ENCODE peak calls at places on chromosomes 7 and 10, in seven cellular contexts. D is chondrocyte, A is WTC11, F is cardiac fibroblast, B is RWPE1, E is astrocyte, H is vagina. C is an unnamed sample.

GRCh38 chr10:126500185-126500584 is 111.9 kb upstream of the ADAM12 start:
- DNase-seq in D (no peak), A (no peak), F (no peak), B (no peak), E (peak; percentile 16), H (no peak), C (no peak)

GRCh38 chr7:103132995-103133688 is 15.8 kb downstream of the NAPEPLD start:
- DNase-seq in D (no peak), A (no peak), F (no peak), B (no peak), E (no peak), H (no peak), C (no peak)

GRCh38 chr7:83640731-83641533 is 8.0 kb downstream of the SEMA3E start:
- DNase-seq in D (no peak), A (no peak), F (no peak), B (no peak), E (no peak), H (no peak), C (no peak)

GRCh38 chr7:155739538-155740140 is 72.6 kb downstream of the SHH start:
- DNase-seq in D (no peak), A (no peak), F (no peak), B (no peak), E (no peak), H (no peak), C (no peak)

GRCh38 chr10:133401500-133401899 is 7.5 kb downstream of the MTG1 start:
- DNase-seq in D (no peak), A (no peak), F (no peak), B (no peak), E (no peak), H (peak; percentile 61), C (no peak)

GRCh38 chr7:120717166-120717565 is 140.8 kb downstream of the TSPAN12 start:
- DNase-seq in D (no peak), A (no peak), F (no peak), B (no peak), E (no peak), H (no peak), C (no peak)

GRCh38 chr10:37479469-37479868 is 354.1 kb downstream of the ANKRD30A start:
- DNase-seq in D (no peak), A (no peak), F (no peak), B (no peak), E (no peak), H (peak; percentile 37), C (no peak)

GRCh38 chr7:1616741-1617140 is 46.9 kb upstream of the PSMG3 start:
- DNase-seq in D (no peak), A (no peak), F (no peak), B (no peak), E (no peak), H (no peak), C (no peak)

GRCh38 chr7:133649593-133649992 is 396.7 kb downstream of the EXOC4 start:
- DNase-seq in D (no peak), A (no peak), F (peak; percentile 24), B (no peak), E (peak; percentile 63), H (no peak), C (no peak)

GRCh38 chr7:142939226-142939910 is at the start of gene LLCFC1:
- DNase-seq in D (no peak), A (peak; percentile 63), F (no peak), B (no peak), E (no peak), H (no peak), C (no peak)

GRCh38 chr10:78937800-78938694 is 130.7 kb upstream of the ZMIZ1 start:
- DNase-seq in D (no peak), A (no peak), F (no peak), B (peak; percentile 31), E (no peak), H (no peak), C (no peak)

GRCh38 chr7:33874943-33875342 is 30.4 kb upstream of the BMPER start:
- DNase-seq in D (no peak), A (no peak), F (peak; percentile 97), B (no peak), E (peak; percentile 87), H (no peak), C (no peak)

GRCh38 chr10:132488231-132488821 is 49.3 kb upstream of the INPP5A start:
- DNase-seq in D (peak; percentile 92), A (peak; percentile 9), F (no peak), B (no peak), E (no peak), H (no peak), C (no peak)

GRCh38 chr10:98242823-98243222 is 25.2 kb downstream of the LOXL4 start:
- DNase-seq in D (no peak), A (no peak), F (peak; percentile 45), B (no peak), E (no peak), H (no peak), C (no peak)

GRCh38 chr7:42350801-42351200 is 113.8 kb upstream of the GLI3 start:
- DNase-seq in D (no peak), A (no peak), F (peak; percentile 22), B (no peak), E (peak; percentile 63), H (no peak), C (no peak)

GRCh38 chr7:27708485-27708884 is 31.5 kb upstream of the TAX1BP1 start:
- DNase-seq in D (no peak), A (no peak), F (no peak), B (no peak), E (no peak), H (no peak), C (no peak)

GRCh38 chr7:125061776-125062397 is 132.3 kb upstream of the POT1 start:
- DNase-seq in D (no peak), A (no peak), F (peak; percentile 70), B (peak; percentile 27), E (peak; percentile 56), H (no peak), C (no peak)

GRCh38 chr10:84590794-84591193 is 262.4 kb downstream of the CCSER2 start:
- DNase-seq in D (no peak), A (no peak), F (no peak), B (no peak), E (no peak), H (peak; percentile 49), C (no peak)

GRCh38 chr7:95904099-95904498 is 131.7 kb downstream of the DYNC1I1 start:
- DNase-seq in D (no peak), A (no peak), F (no peak), B (no peak), E (no peak), H (no peak), C (no peak)

GRCh38 chr7:55964802-55965470 is 551 bp downstream of the NIPSNAP2 start:
- DNase-seq in D (no peak), A (peak; percentile 68), F (peak; percentile 59), B (peak; percentile 23), E (no peak), H (no peak), C (peak; percentile 58)

GRCh38 chr7:90938371-90938770 is 325.9 kb upstream of the FZD1 start:
- DNase-seq in D (no peak), A (no peak), F (peak; percentile 52), B (no peak), E (peak; percentile 14), H (no peak), C (no peak)

GRCh38 chr7:46397591-46397990 is 476.5 kb upstream of the IGFBP3 start:
- DNase-seq in D (no peak), A (no peak), F (no peak), B (no peak), E (no peak), H (no peak), C (no peak)

GRCh38 chr7:112571852-112572607 is 91.2 kb downstream of the LSMEM1 start:
- DNase-seq in D (no peak), A (no peak), F (no peak), B (no peak), E (no peak), H (no peak), C (no peak)
- TF ChIP-seq CTCF in D (no peak), A (no peak), F (no peak), B (no peak), E (no peak), H (no peak), C (no peak)

DNA sequence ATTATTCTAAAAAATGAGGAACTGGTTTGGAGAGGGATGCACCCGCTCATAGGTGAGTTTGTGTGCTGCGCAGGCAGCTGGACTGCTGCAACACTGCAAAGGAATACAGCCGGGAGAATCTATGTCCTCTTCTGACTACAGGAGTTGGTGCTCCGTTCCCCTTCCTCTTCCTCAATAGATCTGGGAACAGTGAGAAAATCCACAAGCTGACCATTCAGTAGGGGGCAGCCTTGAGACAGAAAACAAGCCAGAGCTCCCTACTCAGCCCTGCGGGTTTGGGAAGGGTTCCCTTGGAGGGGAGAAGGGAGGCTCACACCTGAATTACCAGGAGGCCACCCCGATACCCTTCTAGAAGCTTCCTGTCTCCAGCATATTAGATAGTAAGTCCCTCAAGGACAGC is 87.3 kb upstream of the FOXI2 start:
- DNase-seq in D (no peak), A (peak; percentile 78), F (no peak), B (no peak), E (no peak), H (no peak), C (no peak)
- TF ChIP-seq CTCF in D (peak; percentile 31), A (peak; percentile 27), F (no peak), B (no peak), E (no peak), H (no peak), C (no peak)

DNA sequence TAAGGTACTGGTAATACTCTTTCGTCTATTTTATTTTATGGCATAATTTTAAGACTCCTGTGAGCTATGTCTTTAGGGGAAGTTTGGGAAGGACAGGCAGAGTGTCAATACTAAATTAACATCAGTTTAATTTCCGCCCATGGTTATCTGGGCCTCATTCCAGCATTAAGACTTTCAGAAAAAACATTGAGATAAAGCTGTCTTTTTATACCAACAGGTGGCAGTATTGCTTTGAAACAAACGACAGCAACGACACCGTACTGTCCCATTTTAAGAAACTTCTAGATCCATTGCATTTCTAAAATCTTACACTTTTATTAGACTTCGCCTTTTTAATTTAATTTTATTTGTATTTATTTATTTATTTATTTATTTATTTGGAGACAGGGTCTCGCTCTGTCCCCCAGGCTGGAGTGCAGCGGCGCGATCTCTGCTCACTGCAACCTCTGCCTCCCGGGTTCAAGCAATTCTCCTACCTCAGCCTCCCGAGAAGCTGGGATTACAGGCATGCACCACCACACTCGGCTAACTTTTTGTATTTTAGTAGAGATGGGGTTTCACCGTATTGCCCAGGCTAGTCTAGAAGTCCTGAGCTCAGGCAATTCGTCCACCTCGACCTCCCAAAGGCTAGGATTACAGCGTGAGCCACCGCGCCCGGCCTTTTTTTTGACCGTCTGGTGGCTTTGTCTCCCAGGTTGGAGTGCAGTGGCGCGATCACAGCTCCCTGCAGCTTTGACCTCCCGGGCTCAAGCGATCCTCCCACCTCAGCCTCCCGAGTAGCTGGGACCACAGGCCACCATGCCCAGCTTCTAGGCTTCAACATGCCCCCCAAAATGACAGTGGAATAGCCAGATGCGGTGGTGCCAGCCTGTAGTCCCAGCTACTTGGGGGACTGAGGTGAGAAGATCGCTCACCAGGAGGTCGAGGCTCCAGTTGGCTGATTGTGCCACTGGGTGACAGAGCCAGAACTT is 78.7 kb upstream of the C1GALT1 start:
- DNase-seq in D (no peak), A (no peak), F (peak; percentile 87), B (peak; percentile 59), E (peak; percentile 54), H (no peak), C (no peak)
- TF ChIP-seq CTCF in D (peak; percentile 91), A (peak; percentile 45), F (peak; percentile 57), B (peak; percentile 65), E (peak; percentile 66), H (peak; percentile 7), C (peak; percentile 71)

DNA sequence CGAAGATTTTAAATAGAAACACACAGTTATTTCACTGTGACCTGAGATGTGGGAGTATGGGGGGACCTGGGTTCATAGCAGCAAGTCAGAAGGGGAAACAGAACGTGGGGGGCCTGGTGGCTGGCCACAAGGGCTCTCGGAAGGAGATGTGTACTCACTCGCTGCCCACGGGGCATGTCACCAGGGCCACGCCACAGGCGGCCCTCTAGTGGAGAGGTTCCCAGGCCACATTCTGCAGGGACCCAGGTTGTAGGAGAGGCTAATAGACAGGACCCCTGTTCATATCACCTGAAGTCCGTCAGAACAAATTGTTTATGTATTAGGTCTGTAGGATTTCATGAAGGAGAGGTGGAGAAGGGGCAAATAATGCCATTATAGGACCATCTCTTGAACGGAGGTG is 25.1 kb upstream of the SVOPL start:
- DNase-seq in D (peak; percentile 68), A (peak; percentile 38), F (no peak), B (no peak), E (no peak), H (no peak), C (no peak)
- TF ChIP-seq CTCF in D (peak; percentile 25), A (no peak), F (no peak), B (no peak), E (no peak), H (no peak), C (no peak)